ENCODE peak calls at places on chromosomes 4 and X, in five cellular contexts. U is brain microvascular endothelial cell, W is DMS79 treated with DMSO at 0.1 percent for 48 hours, R is GM20000, L is neural crest cell. A is an unnamed sample.

GRCh38 chrX:39753296-39753996 is 344.3 kb downstream of the BCOR start:
- DNase-seq in W (no peak), L (no peak), R (no peak), U (peak), A (no peak)

GRCh38 chr4:1183985-1184773 is 11.8 kb upstream of the SPON2 start:
- DNase-seq in W (no peak), U (no peak), R (peak), L (no peak), A (no peak)

GRCh38 chr4:87932718-87933136 is 42.8 kb upstream of the SPP1 start:
- DNase-seq in R (no peak), W (no peak), U (no peak), L (no peak), A (no peak)

GRCh38 chr4:128163177-128164117 is 102.3 kb downstream of the LARP1B start:
- DNase-seq in R (no peak), W (no peak), L (no peak), U (no peak), A (no peak)

GRCh38 chrX:31110657-31111056 is 38.8 kb upstream of the FTHL17 start:
- DNase-seq in R (no peak), L (no peak), U (no peak), W (no peak), A (no peak)

GRCh38 chr4:26362745-26363439 is 42.1 kb downstream of the RBPJ start:
- DNase-seq in W (no peak), L (no peak), U (no peak), R (no peak), A (no peak)

GRCh38 chr4:8637456-8637984 is 45.0 kb downstream of the CPZ start:
- DNase-seq in L (no peak), W (no peak), R (no peak), U (no peak), A (no peak)

GRCh38 chr4:113146876-113147358 is 97.5 kb downstream of the ANK2 start:
- DNase-seq in W (no peak), U (no peak), L (no peak), R (peak), A (no peak)

GRCh38 chr4:108700358-108700757 is 50.0 kb downstream of the OSTC start:
- DNase-seq in U (no peak), L (no peak), W (no peak), R (no peak), A (no peak)

GRCh38 chr4:176545886-176546285 is 226.1 kb downstream of the SPCS3 start:
- DNase-seq in R (no peak), U (peak), W (no peak), L (no peak), A (no peak)

GRCh38 chr4:6233943-6234342 is 33.6 kb upstream of the JAKMIP1 start:
- DNase-seq in W (no peak), U (no peak), R (no peak), L (no peak), A (no peak)

GRCh38 chr4:161658658-161659057 is 505.1 kb downstream of the FSTL5 start:
- DNase-seq in R (no peak), L (no peak), W (no peak), U (no peak), A (no peak)

GRCh38 chrX:55451990-55452824 is at the start of gene MAGEH1:
- DNase-seq in L (peak), R (peak), U (peak), W (peak), A (no peak)

GRCh38 chr4:83548151-83548905 is 12.4 kb downstream of the GPAT3 start:
- DNase-seq in R (peak), L (no peak), W (peak), U (peak), A (no peak)

GRCh38 chr4:6674500-6675149 is 19.1 kb upstream of the S100P start:
- DNase-seq in W (peak), L (no peak), R (peak), U (peak), A (peak)

GRCh38 chr4:75494563-75494962 is 19.6 kb downstream of the RCHY1 start:
- DNase-seq in W (no peak), L (no peak), U (peak), R (no peak), A (no peak)

GRCh38 chr4:137768196-137768595 is 235.9 kb upstream of the PCDH18 start:
- DNase-seq in L (no peak), U (no peak), W (no peak), R (no peak), A (no peak)

GRCh38 chr4:106201373-106201772 is 114.6 kb downstream of the TBCK start:
- DNase-seq in W (no peak), R (no peak), U (no peak), L (no peak), A (no peak)

GRCh38 chrX:1425381-1425780 is 27.3 kb downstream of the ASMTL start:
- DNase-seq in W (no peak), L (no peak), U (no peak), R (no peak), A (no peak)

GRCh38 chrX:47489507-47490275 is 6.7 kb upstream of the ZNF41 start:
- DNase-seq in U (no peak), W (no peak), L (no peak), R (no peak), A (no peak)

GRCh38 chr4:83150563-83151330 is 36.2 kb upstream of the PLAC8 start:
- DNase-seq in L (no peak), R (no peak), W (no peak), U (peak), A (no peak)

GRCh38 chr4:18981234-18981615 is 959.7 kb upstream of the LCORL start:
- DNase-seq in L (no peak), U (no peak), W (no peak), R (no peak), A (no peak)

GRCh38 chrX:10254746-10255145 is 98.0 kb downstream of the CLCN4 start:
- DNase-seq in U (no peak), R (no peak), W (no peak), L (no peak), A (no peak)

GRCh38 chr4:105998210-105998609 is 102.9 kb downstream of the NPNT start:
- DNase-seq in L (no peak), W (no peak), U (no peak), R (no peak), A (no peak)

GRCh38 chr4:37392540-37393255 is 148.2 kb downstream of the NWD2 start:
- DNase-seq in W (no peak), L (peak), R (no peak), U (no peak), A (no peak)

GRCh38 chr4:133694416-133694815 is 507.2 kb downstream of the PABPC4L start:
- DNase-seq in U (no peak), W (no peak), R (no peak), L (no peak), A (no peak)

GRCh38 chr4:114132199-114132598 is 152.8 kb upstream of the ARSJ start:
- DNase-seq in R (no peak), W (no peak), L (no peak), U (no peak), A (no peak)

GRCh38 chrX:31128849-31129248 is 57.0 kb upstream of the FTHL17 start:
- DNase-seq in W (no peak), R (no peak), U (no peak), L (no peak), A (no peak)

GRCh38 chr4:85760521-85760920 is 285.6 kb downstream of the ARHGAP24 start:
- DNase-seq in L (no peak), W (no peak), U (no peak), R (no peak), A (no peak)